ENCODE peak calls at places on chromosomes 16 and 17, in six cellular contexts. J is prostate gland; G is AG04450; X is breast epithelium; N is tibial nerve; C is effector memory CD4-positive, alpha-beta T cell. I is an unnamed sample.

GRCh38 chr16:70694088-70694487 is 8.2 kb upstream of the MTSS2 start:
- DNase-seq in J (no peak), G (peak), X (no peak), N (no peak), C (no peak), I (no peak)

GRCh38 chr17:82407255-82407654 is 10.9 kb upstream of the HEXD start:
- DNase-seq in J (no peak), G (no peak), X (no peak), N (no peak), C (no peak), I (no peak)

GRCh38 chr17:29546834-29547233 is 20.0 kb downstream of the ABHD15 start:
- DNase-seq in J (no peak), G (no peak), X (no peak), N (no peak), C (no peak), I (no peak)

GRCh38 chr16:66250686-66251405 is 115.6 kb upstream of the CDH5 start:
- DNase-seq in J (peak), G (no peak), X (peak), N (peak), C (no peak), I (peak)

GRCh38 chr17:70808596-70808995 is 639.3 kb downstream of the KCNJ2 start:
- DNase-seq in J (no peak), G (no peak), X (no peak), N (no peak), C (no peak), I (no peak)

GRCh38 chr16:23711785-23712184 is 1.2 kb downstream of the ERN2 start:
- DNase-seq in J (no peak), G (no peak), X (no peak), N (no peak), C (no peak), I (no peak)

GRCh38 chr17:62963296-62963695 is 2.7 kb upstream of the TANC2 start:
- DNase-seq in J (no peak), G (no peak), X (no peak), N (no peak), C (no peak), I (no peak)

GRCh38 chr16:70437017-70437581 is 1.8 kb downstream of the ST3GAL2 start:
- DNase-seq in J (no peak), G (peak), X (no peak), N (no peak), C (no peak), I (no peak)

GRCh38 chr17:73974536-73974935 is 228.9 kb upstream of the RPL38 start:
- DNase-seq in J (no peak), G (no peak), X (no peak), N (no peak), C (no peak), I (no peak)

GRCh38 chr17:29693751-29694150 is 71.0 kb upstream of the CORO6 start:
- DNase-seq in J (no peak), G (no peak), X (no peak), N (no peak), C (no peak), I (no peak)

GRCh38 chr17:42118545-42118944 is 2.6 kb downstream of the KAT2A start:
- DNase-seq in J (no peak), G (no peak), X (no peak), N (no peak), C (no peak), I (no peak)

GRCh38 chr17:42121066-42121769 is at the start of gene KAT2A:
- DNase-seq in J (peak), G (no peak), X (peak), N (peak), C (peak), I (peak)

GRCh38 chr17:42119301-42119700 is 1.9 kb downstream of the KAT2A start:
- DNase-seq in J (no peak), G (no peak), X (no peak), N (no peak), C (no peak), I (no peak)

GRCh38 chr17:42122371-42123303 is at the start of gene HSPB9:
- DNase-seq in J (peak), G (no peak), X (peak), N (no peak), C (no peak), I (no peak)

GRCh38 chr17:42120161-42121065 is 754 bp downstream of the KAT2A start:
- DNase-seq in J (no peak), G (no peak), X (no peak), N (no peak), C (no peak), I (no peak)
- H3K27ac ChIP-seq in J (peak), G (no peak), X (peak), N (no peak), C (no peak), I (peak)

GRCh38 chr16:54647731-54648221 is 282.9 kb upstream of the IRX5 start:
- DNase-seq in J (peak), G (no peak), X (peak), N (no peak), C (no peak), I (no peak)
- H3K27ac ChIP-seq in J (no peak), G (no peak), X (peak), N (no peak), C (no peak), I (no peak)

DNA sequence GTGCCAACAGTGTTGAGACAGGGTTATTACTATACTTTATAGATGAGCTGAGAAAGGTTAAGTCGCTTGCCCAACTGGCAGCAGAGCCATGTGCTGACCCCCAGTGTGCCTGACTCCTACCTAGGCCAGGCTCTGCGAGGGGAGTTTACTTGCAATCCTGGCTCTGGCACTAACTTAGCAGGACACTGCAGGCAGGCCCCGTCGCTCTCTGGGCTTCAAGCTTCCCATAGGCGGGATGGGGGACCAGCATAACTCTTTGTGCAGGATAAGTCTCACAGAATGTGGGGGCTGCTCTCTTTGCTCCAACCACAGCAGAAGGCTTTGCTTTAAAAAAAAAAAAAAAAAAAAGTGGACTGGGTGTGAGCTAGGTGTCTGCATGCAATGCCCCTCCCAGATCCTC is 102.7 kb downstream of the GNAO1 start:
- DNase-seq in J (no peak), G (no peak), X (no peak), N (no peak), C (no peak), I (no peak)
- H3K27ac ChIP-seq in J (no peak), G (no peak), X (no peak), N (no peak), C (no peak), I (peak)

GRCh38 chr17:76915840-76916510 is 47.8 kb downstream of the MGAT5B start:
- DNase-seq in J (no peak), G (no peak), X (no peak), N (no peak), C (no peak), I (no peak)

GRCh38 chr17:76909971-76910760 is 42.0 kb downstream of the MGAT5B start:
- DNase-seq in J (peak), G (no peak), X (peak), N (no peak), C (peak), I (no peak)

GRCh38 chr17:76914937-76915336 is 46.7 kb downstream of the MGAT5B start:
- DNase-seq in J (no peak), G (no peak), X (no peak), N (no peak), C (no peak), I (no peak)

GRCh38 chr17:76911299-76912007 is 43.2 kb downstream of the MGAT5B start:
- DNase-seq in J (no peak), G (no peak), X (no peak), N (no peak), C (no peak), I (no peak)

GRCh38 chr17:76912585-76912984 is 44.4 kb downstream of the MGAT5B start:
- DNase-seq in J (no peak), G (no peak), X (no peak), N (no peak), C (no peak), I (no peak)
- H3K27ac ChIP-seq in J (no peak), G (no peak), X (no peak), N (no peak), C (no peak), I (no peak)

GRCh38 chr17:80568246-80568645 is 23.6 kb downstream of the RPTOR start:
- DNase-seq in J (no peak), G (no peak), X (no peak), N (no peak), C (no peak), I (no peak)

GRCh38 chr17:80565347-80566053 is 20.9 kb downstream of the RPTOR start:
- DNase-seq in J (no peak), G (no peak), X (no peak), N (no peak), C (no peak), I (no peak)

GRCh38 chr17:80566054-80566400 is 21.4 kb downstream of the RPTOR start:
- DNase-seq in J (no peak), G (no peak), X (no peak), N (no peak), C (no peak), I (no peak)

GRCh38 chr17:80561541-80562114 is 17.0 kb downstream of the RPTOR start:
- DNase-seq in J (no peak), G (no peak), X (no peak), N (no peak), C (no peak), I (no peak)

GRCh38 chr17:80564545-80564944 is 19.9 kb downstream of the RPTOR start:
- DNase-seq in J (no peak), G (no peak), X (no peak), N (no peak), C (no peak), I (no peak)
- H3K27ac ChIP-seq in J (no peak), G (no peak), X (no peak), N (no peak), C (no peak), I (no peak)

I was measured in substantia nigra.